ENCODE peak calls at places on chromosome 9, in four cellular contexts. E, Y, F and T are unnamed samples.

GRCh38 chr9:85420750-85421149 is 321.0 kb downstream of the AGTPBP1 start:
- DNase-seq in F (no peak), E (no peak), Y (no peak), T (no peak)

GRCh38 chr9:129436751-129437625 is 183.9 kb downstream of the C9orf50 start:
- DNase-seq in E (no peak), Y (no peak), F (no peak), T (peak)

GRCh38 chr9:87793292-87793691 is 67.4 kb downstream of the CTSL start:
- DNase-seq in Y (no peak), F (no peak), E (peak), T (no peak)

GRCh38 chr9:121700165-121700830 is 48.9 kb downstream of the DAB2IP start:
- DNase-seq in F (no peak), E (no peak), Y (peak), T (peak)

GRCh38 chr9:122051401-122052346 is 41.4 kb downstream of the TTLL11 start:
- DNase-seq in E (no peak), Y (no peak), F (no peak), T (no peak)

GRCh38 chr9:1869843-1870242 is 145.3 kb upstream of the SMARCA2 start:
- DNase-seq in F (no peak), Y (no peak), E (peak), T (no peak)

GRCh38 chr9:120985759-120986353 is 59.3 kb upstream of the TRAF1 start:
- DNase-seq in E (peak), F (no peak), Y (no peak), T (peak)

GRCh38 chr9:94867281-94867841 is 140.9 kb downstream of the AOPEP start:
- DNase-seq in Y (peak), E (peak), F (no peak), T (no peak)

GRCh38 chr9:114820776-114821501 is 15.1 kb upstream of the TNFSF15 start:
- DNase-seq in Y (no peak), F (no peak), E (no peak), T (no peak)

GRCh38 chr9:134731497-134732391 is 90.1 kb downstream of the COL5A1 start:
- DNase-seq in F (no peak), Y (no peak), E (no peak), T (no peak)

GRCh38 chr9:104009853-104010252 is 84.3 kb upstream of the SMC2 start:
- DNase-seq in F (no peak), Y (peak), E (no peak), T (peak)

GRCh38 chr9:134058716-134059115 is 9.1 kb downstream of the BRD3 start:
- DNase-seq in F (no peak), E (no peak), Y (no peak), T (no peak)

GRCh38 chr9:109430231-109430630 is 67.9 kb downstream of the PTPN3 start:
- DNase-seq in E (no peak), F (no peak), Y (no peak), T (no peak)

GRCh38 chr9:69420611-69421270 is 95.7 kb downstream of the ENTREP1 start:
- DNase-seq in F (no peak), Y (no peak), E (no peak), T (no peak)

GRCh38 chr9:133737774-133738038 is 446 bp downstream of the SARDH start:
- DNase-seq in F (no peak), Y (no peak), E (no peak), T (no peak)

GRCh38 chr9:12702160-12702758 is 9.1 kb downstream of the TYRP1 start:
- DNase-seq in E (peak), Y (no peak), F (no peak), T (peak)

GRCh38 chr9:111805841-111806241 is 11.1 kb upstream of the SHOC1 start:
- DNase-seq in F (no peak), E (peak), Y (no peak), T (no peak)

GRCh38 chr9:112377087-112377486 is 2.8 kb upstream of the HSDL2 start:
- DNase-seq in Y (no peak), E (peak), F (no peak), T (no peak)

GRCh38 chr9:34559616-34560546 is 29.6 kb downstream of the CNTFR start:
- DNase-seq in F (no peak), Y (no peak), E (no peak), T (no peak)

GRCh38 chr9:84862786-84863185 is 193.3 kb downstream of the NTRK2 start:
- DNase-seq in Y (no peak), E (no peak), F (no peak), T (no peak)

GRCh38 chr9:128921881-128922763 is 1.3 kb downstream of the PHYHD1 start:
- DNase-seq in Y (no peak), E (no peak), F (no peak), T (no peak)

GRCh38 chr9:38673399-38673798 is 46.5 kb downstream of the FAM240B start:
- DNase-seq in F (no peak), Y (no peak), E (no peak), T (no peak)

GRCh38 chr9:12813960-12814876 is 39.4 kb downstream of the LURAP1L start:
- DNase-seq in Y (peak), F (no peak), E (peak), T (peak)

GRCh38 chr9:111036068-111036789 is 2.0 kb downstream of the LPAR1 start:
- DNase-seq in E (peak), F (no peak), Y (no peak), T (no peak)

GRCh38 chr9:116155700-116156045 is 2.1 kb downstream of the PAPPA start:
- DNase-seq in Y (no peak), F (no peak), E (no peak), T (no peak)

GRCh38 chr9:93642961-93643360 is 66.6 kb downstream of the PHF2 start:
- DNase-seq in E (no peak), F (no peak), Y (no peak), T (no peak)

GRCh38 chr9:91948061-91948422 is 2.0 kb downstream of the ROR2 start:
- DNase-seq in F (no peak), E (no peak), Y (no peak), T (no peak)

GRCh38 chr9:127132921-127133647 is 10.6 kb upstream of the ANGPTL2 start:
- DNase-seq in F (no peak), E (no peak), Y (peak), T (peak)

GRCh38 chr9:93099551-93100264 is 3.7 kb downstream of the CARD19 start:
- DNase-seq in F (no peak), E (no peak), Y (no peak), T (no peak)

GRCh38 chr9:93295456-93296076 is 111.6 kb downstream of the WNK2 start:
- DNase-seq in F (no peak), E (no peak), Y (no peak), T (no peak)

GRCh38 chr9:109046346-109046745 is 33.0 kb upstream of the CTNNAL1 start:
- DNase-seq in Y (no peak), F (no peak), E (no peak), T (no peak)

GRCh38 chr9:18743421-18743820 is 269.5 kb downstream of the ADAMTSL1 start:
- DNase-seq in F (no peak), Y (no peak), E (no peak), T (no peak)